ENCODE peak calls at places on chromosomes 7 and 10, in six cellular contexts. One of them, this sample, is unnamed.

GRCh38 chr10:92886334-92886961 is 38.1 kb downstream of the EXOC6 start:
- DNase-seq in osteoblast: no peak
- DNase-seq in IMR-90: peak; percentile 58
- DNase-seq in pancreas: no peak
- DNase-seq in tibial nerve: no peak
- DNase-seq in fibroblast of lung: peak; percentile 24
- DNase-seq in this sample: no peak

GRCh38 chr7:7178081-7178480 is 4.3 kb upstream of the C1GALT1 start:
- DNase-seq in tibial nerve: no peak
- DNase-seq in IMR-90: no peak
- DNase-seq in fibroblast of lung: no peak
- DNase-seq in osteoblast: peak; percentile 14
- DNase-seq in pancreas: no peak
- DNase-seq in this sample: no peak

GRCh38 chr10:3068968-3069737 is 1.8 kb downstream of the PFKP start:
- DNase-seq in fibroblast of lung: peak; percentile 30
- DNase-seq in osteoblast: peak; percentile 92
- DNase-seq in IMR-90: peak; percentile 27
- DNase-seq in tibial nerve: no peak
- DNase-seq in pancreas: no peak
- DNase-seq in this sample: no peak

GRCh38 chr7:96218844-96219243 is 103.1 kb downstream of the SLC25A13 start:
- DNase-seq in pancreas: no peak
- DNase-seq in IMR-90: no peak
- DNase-seq in osteoblast: no peak
- DNase-seq in fibroblast of lung: no peak
- DNase-seq in tibial nerve: no peak
- DNase-seq in this sample: no peak

GRCh38 chr7:129469930-129470329 is 32.4 kb upstream of the SMKR1 start:
- DNase-seq in fibroblast of lung: no peak
- DNase-seq in osteoblast: no peak
- DNase-seq in pancreas: no peak
- DNase-seq in tibial nerve: no peak
- DNase-seq in IMR-90: no peak
- DNase-seq in this sample: no peak

GRCh38 chr10:110488124-110488681 is 9.5 kb upstream of the DUSP5 start:
- DNase-seq in osteoblast: peak; percentile 85
- DNase-seq in tibial nerve: no peak
- DNase-seq in pancreas: no peak
- DNase-seq in fibroblast of lung: peak; percentile 72
- DNase-seq in IMR-90: peak; percentile 77
- DNase-seq in this sample: no peak

GRCh38 chr10:28089467-28089866 is 90.6 kb upstream of the ODAD2 start:
- DNase-seq in fibroblast of lung: peak; percentile 98
- DNase-seq in osteoblast: peak; percentile 52
- DNase-seq in pancreas: no peak
- DNase-seq in tibial nerve: no peak
- DNase-seq in IMR-90: peak; percentile 94
- DNase-seq in this sample: no peak

GRCh38 chr10:88439932-88440331 is 143.2 kb downstream of the RNLS start:
- DNase-seq in pancreas: no peak
- DNase-seq in osteoblast: peak; percentile 6
- DNase-seq in tibial nerve: no peak
- DNase-seq in IMR-90: no peak
- DNase-seq in fibroblast of lung: no peak
- DNase-seq in this sample: no peak

GRCh38 chr7:66696774-66697191 is 43.8 kb upstream of the RABGEF1 start:
- DNase-seq in fibroblast of lung: peak; percentile 10
- DNase-seq in osteoblast: peak; percentile 91
- DNase-seq in pancreas: no peak
- DNase-seq in tibial nerve: peak; percentile 26
- DNase-seq in IMR-90: peak; percentile 22
- DNase-seq in this sample: no peak

GRCh38 chr10:35412336-35412735 is 76.0 kb downstream of the CCNY start:
- DNase-seq in tibial nerve: no peak
- DNase-seq in fibroblast of lung: peak; percentile 63
- DNase-seq in IMR-90: peak; percentile 28
- DNase-seq in pancreas: no peak
- DNase-seq in osteoblast: no peak
- DNase-seq in this sample: no peak

GRCh38 chr10:47396311-47396717 is 12.2 kb upstream of the ZNF488 start:
- DNase-seq in osteoblast: no peak
- DNase-seq in IMR-90: no peak
- DNase-seq in fibroblast of lung: peak; percentile 15
- DNase-seq in pancreas: no peak
- DNase-seq in tibial nerve: no peak
- DNase-seq in this sample: no peak

GRCh38 chr10:33385016-33385415 is 50.5 kb upstream of the NRP1 start:
- DNase-seq in tibial nerve: no peak
- DNase-seq in pancreas: no peak
- DNase-seq in IMR-90: no peak
- DNase-seq in fibroblast of lung: no peak
- DNase-seq in osteoblast: no peak
- DNase-seq in this sample: no peak

GRCh38 chr7:44368885-44369284 is 43.5 kb upstream of the CAMK2B start:
- DNase-seq in pancreas: no peak
- DNase-seq in fibroblast of lung: peak; percentile 25
- DNase-seq in tibial nerve: no peak
- DNase-seq in IMR-90: no peak
- DNase-seq in osteoblast: no peak
- DNase-seq in this sample: no peak

GRCh38 chr10:48731654-48732053 is 47.0 kb downstream of the WDFY4 start:
- DNase-seq in IMR-90: no peak
- DNase-seq in tibial nerve: no peak
- DNase-seq in osteoblast: no peak
- DNase-seq in fibroblast of lung: no peak
- DNase-seq in pancreas: no peak
- DNase-seq in this sample: no peak

GRCh38 chr7:127486654-127487053 is 94.1 kb upstream of the ZNF800 start:
- DNase-seq in fibroblast of lung: no peak
- DNase-seq in osteoblast: peak; percentile 34
- DNase-seq in tibial nerve: no peak
- DNase-seq in IMR-90: peak; percentile 0
- DNase-seq in pancreas: no peak
- DNase-seq in this sample: no peak

GRCh38 chr7:91772100-91772794 is 108.3 kb downstream of the MTERF1 start:
- DNase-seq in fibroblast of lung: peak; percentile 91
- DNase-seq in IMR-90: no peak
- DNase-seq in osteoblast: peak; percentile 51
- DNase-seq in tibial nerve: no peak
- DNase-seq in pancreas: no peak
- DNase-seq in this sample: peak; percentile 40

GRCh38 chr10:33027088-33027487 is 69.1 kb upstream of the ITGB1 start:
- DNase-seq in pancreas: no peak
- DNase-seq in IMR-90: no peak
- DNase-seq in tibial nerve: no peak
- DNase-seq in fibroblast of lung: no peak
- DNase-seq in osteoblast: no peak
- DNase-seq in this sample: no peak

GRCh38 chr10:71260622-71261325 is 48.4 kb downstream of the UNC5B start:
- DNase-seq in pancreas: no peak
- DNase-seq in fibroblast of lung: peak; percentile 96
- DNase-seq in tibial nerve: no peak
- DNase-seq in osteoblast: peak; percentile 98
- DNase-seq in IMR-90: peak; percentile 96
- DNase-seq in this sample: no peak

GRCh38 chr7:11328309-11328708 is 354.6 kb downstream of the PHF14 start:
- DNase-seq in pancreas: no peak
- DNase-seq in tibial nerve: no peak
- DNase-seq in osteoblast: no peak
- DNase-seq in fibroblast of lung: peak; percentile 39
- DNase-seq in IMR-90: no peak
- DNase-seq in this sample: no peak

GRCh38 chr10:125768217-125768616 is 7.4 kb downstream of the MMP21 start:
- DNase-seq in osteoblast: peak; percentile 90
- DNase-seq in IMR-90: peak; percentile 8
- DNase-seq in pancreas: no peak
- DNase-seq in tibial nerve: no peak
- DNase-seq in fibroblast of lung: peak; percentile 6
- DNase-seq in this sample: no peak

GRCh38 chr10:83991986-83992753 is 147.1 kb upstream of the GHITM start:
- DNase-seq in fibroblast of lung: peak; percentile 2
- DNase-seq in pancreas: peak; percentile 45
- DNase-seq in osteoblast: no peak
- DNase-seq in tibial nerve: no peak
- DNase-seq in IMR-90: no peak
- DNase-seq in this sample: no peak

GRCh38 chr10:126777726-126778125 is 107.2 kb upstream of the C10orf90 start:
- DNase-seq in tibial nerve: no peak
- DNase-seq in IMR-90: no peak
- DNase-seq in fibroblast of lung: no peak
- DNase-seq in osteoblast: no peak
- DNase-seq in pancreas: no peak
- DNase-seq in this sample: no peak

GRCh38 chr7:134723904-134724303 is 55.5 kb upstream of the CALD1 start:
- DNase-seq in pancreas: no peak
- DNase-seq in tibial nerve: no peak
- DNase-seq in IMR-90: no peak
- DNase-seq in osteoblast: no peak
- DNase-seq in fibroblast of lung: no peak
- DNase-seq in this sample: peak; percentile 66

GRCh38 chr10:93580824-93581223 is 14.4 kb downstream of the FFAR4 start:
- DNase-seq in osteoblast: no peak
- DNase-seq in tibial nerve: no peak
- DNase-seq in fibroblast of lung: peak; percentile 18
- DNase-seq in IMR-90: peak; percentile 33
- DNase-seq in pancreas: no peak
- DNase-seq in this sample: no peak

GRCh38 chr7:92790987-92791386 is 45.4 kb downstream of the CDK6 start:
- DNase-seq in tibial nerve: no peak
- DNase-seq in pancreas: no peak
- DNase-seq in IMR-90: peak; percentile 65
- DNase-seq in fibroblast of lung: peak; percentile 87
- DNase-seq in osteoblast: peak; percentile 18
- DNase-seq in this sample: no peak

GRCh38 chr7:32347244-32347828 is 142.8 kb downstream of the LSM5 start:
- DNase-seq in IMR-90: no peak
- DNase-seq in fibroblast of lung: peak; percentile 1
- DNase-seq in tibial nerve: no peak
- DNase-seq in osteoblast: no peak
- DNase-seq in pancreas: no peak
- DNase-seq in this sample: no peak

GRCh38 chr10:31031205-31031665 is 430 bp downstream of the ZNF438 start:
- DNase-seq in IMR-90: no peak
- DNase-seq in tibial nerve: no peak
- DNase-seq in pancreas: no peak
- DNase-seq in fibroblast of lung: no peak
- DNase-seq in osteoblast: no peak
- DNase-seq in this sample: no peak
- H3K4me1 ChIP-seq in IMR-90: peaks cover 14% of the 10 kb centered on the region
- H3K4me1 ChIP-seq in tibial nerve: peaks cover 21% of the 10 kb centered on the region
- H3K4me1 ChIP-seq in pancreas: peaks cover 4% of the 10 kb centered on the region
- H3K4me1 ChIP-seq in fibroblast of lung: peaks cover 4% of the 10 kb centered on the region
- H3K4me1 ChIP-seq in osteoblast: peaks cover 31% of the 10 kb centered on the region
- H3K4me1 ChIP-seq in this sample: no peaks in the 10 kb centered on the region

GRCh38 chr7:122384528-122384927 is 80.0 kb upstream of the FEZF1 start:
- DNase-seq in fibroblast of lung: no peak
- DNase-seq in osteoblast: no peak
- DNase-seq in IMR-90: no peak
- DNase-seq in tibial nerve: no peak
- DNase-seq in pancreas: no peak
- DNase-seq in this sample: no peak
- H3K27me3 ChIP-seq in fibroblast of lung: no peaks in the 10 kb centered on the region
- H3K27me3 ChIP-seq in osteoblast: no peaks in the 10 kb centered on the region
- H3K27me3 ChIP-seq in IMR-90: no peaks in the 10 kb centered on the region
- H3K27me3 ChIP-seq in tibial nerve: no peaks in the 10 kb centered on the region
- H3K27me3 ChIP-seq in pancreas: no peaks in the 10 kb centered on the region
- H3K27me3 ChIP-seq in this sample: no peaks in the 10 kb centered on the region

GRCh38 chr10:74033724-74034123 is 35.8 kb downstream of the VCL start:
- DNase-seq in IMR-90: no peak
- DNase-seq in tibial nerve: no peak
- DNase-seq in pancreas: no peak
- DNase-seq in fibroblast of lung: no peak
- DNase-seq in osteoblast: no peak
- DNase-seq in this sample: no peak

GRCh38 chr10:74032900-74033655 is 35.2 kb downstream of the VCL start:
- DNase-seq in fibroblast of lung: no peak
- DNase-seq in pancreas: no peak
- DNase-seq in tibial nerve: no peak
- DNase-seq in IMR-90: no peak
- DNase-seq in osteoblast: peak; percentile 17
- DNase-seq in this sample: no peak

GRCh38 chr10:74034301-74034700 is 36.4 kb downstream of the VCL start:
- DNase-seq in tibial nerve: no peak
- DNase-seq in IMR-90: no peak
- DNase-seq in osteoblast: no peak
- DNase-seq in pancreas: no peak
- DNase-seq in fibroblast of lung: no peak
- DNase-seq in this sample: no peak

GRCh38 chr10:74036474-74036873 is 38.6 kb downstream of the VCL start:
- DNase-seq in osteoblast: no peak
- DNase-seq in tibial nerve: no peak
- DNase-seq in pancreas: no peak
- DNase-seq in IMR-90: no peak
- DNase-seq in fibroblast of lung: no peak
- DNase-seq in this sample: no peak

GRCh38 chr10:74035324-74035723 is 37.4 kb downstream of the VCL start:
- DNase-seq in IMR-90: peak; percentile 49
- DNase-seq in tibial nerve: no peak
- DNase-seq in fibroblast of lung: peak; percentile 50
- DNase-seq in osteoblast: no peak
- DNase-seq in pancreas: no peak
- DNase-seq in this sample: no peak
- TF ChIP-seq CTCF in IMR-90: peak; percentile 23
- TF ChIP-seq CTCF in tibial nerve: peak; percentile 51
- TF ChIP-seq CTCF in fibroblast of lung: no peak
- TF ChIP-seq CTCF in osteoblast: peak; percentile 46
- TF ChIP-seq CTCF in pancreas: no peak
- TF ChIP-seq CTCF in this sample: no peak

DNA sequence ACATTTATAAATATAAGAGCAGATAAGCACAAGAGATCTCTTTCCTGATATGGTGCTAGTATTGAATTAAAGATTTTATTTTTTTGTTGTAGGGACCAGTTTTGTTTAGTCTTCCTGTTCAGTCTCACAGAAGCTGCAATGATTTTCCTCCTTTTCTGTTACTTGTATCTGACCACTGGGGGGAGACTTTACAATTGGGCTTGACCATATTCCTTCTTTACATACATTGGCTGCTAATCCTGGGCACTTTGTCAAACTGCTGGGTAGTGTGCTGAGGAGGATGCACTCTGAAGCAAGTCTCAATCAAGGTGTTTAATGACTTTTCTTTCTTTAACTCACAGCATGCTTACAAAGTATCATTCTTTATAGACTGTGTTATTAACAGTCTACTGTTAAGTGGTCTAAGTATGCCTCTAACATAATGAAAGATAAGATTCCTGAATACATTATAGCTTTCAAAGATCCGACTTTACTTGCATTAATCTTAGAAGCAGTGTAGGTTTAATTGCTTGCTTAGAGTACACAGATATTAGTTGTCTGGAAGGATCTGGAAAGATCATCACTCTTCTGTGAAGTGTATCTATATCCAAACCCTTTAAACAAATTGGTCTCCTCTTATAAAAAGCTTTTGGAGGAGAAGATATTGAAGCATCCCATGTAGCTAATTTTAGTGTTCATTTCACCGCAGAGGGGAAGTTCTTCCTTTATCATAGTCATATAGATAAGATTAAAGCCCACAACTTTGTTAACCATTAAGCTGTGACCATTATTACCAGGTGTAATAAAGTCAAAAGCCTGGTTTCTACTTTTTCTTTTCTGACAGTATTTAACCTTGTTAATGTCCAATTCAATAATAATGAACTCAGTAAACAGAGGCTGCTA is 3.2 kb downstream of the PALS2 start:
- DNase-seq in fibroblast of lung: peak; percentile 74
- DNase-seq in pancreas: peak; percentile 24
- DNase-seq in tibial nerve: no peak
- DNase-seq in osteoblast: peak; percentile 89
- DNase-seq in IMR-90: peak; percentile 77
- DNase-seq in this sample: no peak
- H3K4me1 ChIP-seq in fibroblast of lung: no peaks in the 10 kb centered on the region
- H3K4me1 ChIP-seq in pancreas: peaks cover 28% of the 10 kb centered on the region
- H3K4me1 ChIP-seq in tibial nerve: peaks cover 10% of the 10 kb centered on the region
- H3K4me1 ChIP-seq in osteoblast: peaks cover 21% of the 10 kb centered on the region
- H3K4me1 ChIP-seq in IMR-90: peaks cover 2% of the 10 kb centered on the region
- H3K4me1 ChIP-seq in this sample: no peaks in the 10 kb centered on the region

This sample was measured in breast epithelium.